ENCODE peak calls at places on chromosomes 16 and 17, in four cellular contexts. R is endothelial cell of umbilical vein, W is HepG2, T is A549. C is an unnamed sample.

GRCh38 chr17:27506348-27507218 is 50.3 kb downstream of the KSR1 start:
- DNase-seq in R (no peak), T (no peak), W (no peak), C (peak)

GRCh38 chr16:23254338-23254737 is 47.8 kb upstream of the SCNN1B start:
- DNase-seq in T (no peak), W (no peak), R (no peak), C (no peak)

GRCh38 chr17:61338000-61338864 is 61.4 kb upstream of the TBX2 start:
- DNase-seq in W (peak), R (no peak), T (peak), C (no peak)

GRCh38 chr16:83615131-83615530 is 192.6 kb upstream of the HSBP1 start:
- DNase-seq in T (no peak), W (no peak), R (no peak), C (no peak)

GRCh38 chr16:1572664-1573063 is 39.2 kb downstream of the TMEM204 start:
- DNase-seq in W (no peak), T (no peak), R (no peak), C (no peak)

GRCh38 chr16:19645557-19645981 is 72.5 kb downstream of the KNOP1 start:
- DNase-seq in R (no peak), T (no peak), W (no peak), C (no peak)

GRCh38 chr17:282912-283882 is 69.4 kb downstream of the RPH3AL start:
- DNase-seq in W (no peak), R (no peak), T (no peak), C (no peak)

GRCh38 chr17:7550359-7550758 is 1.5 kb downstream of the TNFSF12 start:
- DNase-seq in R (no peak), W (no peak), T (no peak), C (no peak)

GRCh38 chr17:72632026-72632684 is 460.3 kb downstream of the SLC39A11 start:
- DNase-seq in R (no peak), T (peak), W (peak), C (no peak)

GRCh38 chr16:88376053-88376834 is 6.5 kb upstream of the ZNF469 start:
- DNase-seq in R (no peak), T (no peak), W (no peak), C (no peak)

GRCh38 chr17:83071365-83071764 is 8.0 kb upstream of the METRNL start:
- DNase-seq in T (no peak), R (no peak), W (no peak), C (no peak)

GRCh38 chr17:72504783-72505182 is 384.0 kb downstream of the SOX9 start:
- DNase-seq in W (no peak), T (no peak), R (no peak), C (no peak)

GRCh38 chr17:40316571-40317344 is 7.8 kb downstream of the RARA start:
- DNase-seq in W (peak), R (peak), T (peak), C (no peak)

GRCh38 chr16:1403036-1403435 is 11.5 kb downstream of the UNKL start:
- DNase-seq in W (no peak), R (no peak), T (no peak), C (no peak)

GRCh38 chr17:76670020-76670707 is 26.6 kb upstream of the ST6GALNAC1 start:
- DNase-seq in R (peak), T (no peak), W (no peak), C (no peak)

GRCh38 chr17:45934044-45934979 is 40.0 kb downstream of the MAPT start:
- DNase-seq in W (no peak), T (no peak), R (no peak), C (no peak)

GRCh38 chr17:59357929-59358328 is 26.5 kb downstream of the YPEL2 start:
- DNase-seq in R (no peak), W (no peak), T (no peak), C (no peak)

GRCh38 chr17:2634361-2634960 is 41.0 kb downstream of the PAFAH1B1 start:
- DNase-seq in W (no peak), T (peak), R (no peak), C (no peak)

GRCh38 chr17:15350777-15351486 is 9.5 kb upstream of the TEKT3 start:
- DNase-seq in R (no peak), W (no peak), T (no peak), C (no peak)

GRCh38 chr16:22979038-22979437 is 165.1 kb downstream of the HS3ST2 start:
- DNase-seq in R (no peak), W (no peak), T (peak), C (no peak)

GRCh38 chr16:13081825-13082224 is 180.4 kb downstream of the SHISA9 start:
- DNase-seq in T (no peak), R (no peak), W (no peak), C (no peak)

GRCh38 chr16:27404163-27404823 is 2.3 kb downstream of the IL21R start:
- DNase-seq in T (no peak), W (no peak), R (no peak), C (no peak)

GRCh38 chr16:56909484-56910113 is 22.3 kb upstream of the HERPUD1 start:
- DNase-seq in R (no peak), T (no peak), W (no peak), C (no peak)

GRCh38 chr17:41267711-41268110 is 2.5 kb downstream of the KRTAP9-6 start:
- DNase-seq in R (no peak), W (no peak), T (no peak), C (no peak)

GRCh38 chr17:42202696-42203095 is 8.4 kb upstream of the GHDC start:
- DNase-seq in W (no peak), T (no peak), R (no peak), C (no peak)

GRCh38 chr17:31058958-31059357 is 35.8 kb upstream of the NF1 start:
- DNase-seq in W (no peak), R (no peak), T (no peak), C (no peak)

GRCh38 chr17:39633570-39634183 is 3.3 kb upstream of the STARD3 start:
- DNase-seq in W (no peak), T (no peak), R (no peak), C (no peak)

GRCh38 chr16:71867934-71868333 is 16.0 kb downstream of the ZNF821 start:
- DNase-seq in R (no peak), T (no peak), W (peak), C (no peak)

GRCh38 chr17:565506-565905 is 149.1 kb downstream of the VPS53 start:
- DNase-seq in T (peak), W (peak), R (no peak), C (no peak)

GRCh38 chr16:84443166-84443802 is 61.2 kb downstream of the MEAK7 start:
- DNase-seq in W (peak), R (no peak), T (no peak), C (no peak)

GRCh38 chr16:66278604-66279262 is 87.8 kb upstream of the CDH5 start:
- DNase-seq in T (no peak), W (no peak), R (no peak), C (no peak)

GRCh38 chr16:16014329-16015224 is 65.2 kb downstream of the ABCC1 start:
- DNase-seq in T (peak), R (peak), W (peak), C (no peak)

GRCh38 chr17:35605753-35606152 is 18.6 kb downstream of the AP2B1 start:
- DNase-seq in R (no peak), T (no peak), W (no peak), C (no peak)

GRCh38 chr16:9521749-9522370 is 430.4 kb downstream of the HAPSTR1 start:
- DNase-seq in T (no peak), W (peak), R (no peak), C (no peak)

GRCh38 chr17:79189264-79189663 is 114.6 kb downstream of the ENGASE start:
- DNase-seq in R (no peak), T (no peak), W (no peak), C (no peak)

GRCh38 chr17:72121164-72122001 is 563 bp downstream of the SOX9 start:
- DNase-seq in W (no peak), R (no peak), T (peak), C (no peak)

DNA sequence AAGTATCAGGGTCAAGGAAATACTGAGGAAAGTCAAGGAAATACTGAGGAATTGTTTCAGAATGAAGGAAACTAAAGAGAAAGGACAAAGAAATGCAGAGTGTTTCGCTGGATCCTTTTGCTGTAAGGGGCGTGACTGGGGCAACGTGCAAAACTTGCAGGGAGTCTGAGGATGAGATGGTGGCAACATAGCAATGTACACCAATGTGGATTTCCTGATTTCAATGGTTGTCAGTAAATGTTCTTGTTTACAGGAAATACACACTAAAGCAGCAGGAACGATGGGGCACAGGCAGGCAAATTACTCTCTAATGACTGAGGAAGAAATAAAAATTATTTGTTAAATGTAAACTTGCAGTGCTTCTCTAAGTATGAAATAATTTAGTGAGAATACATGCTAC is 34.4 kb downstream of the ZZEF1 start:
- DNase-seq in T (no peak), W (no peak), R (no peak), C (no peak)
- TF ChIP-seq MYC in T (no peak), W (no peak), R (no peak), C (no peak)

GRCh38 chr17:64786337-64786736 is 124.2 kb upstream of the SMURF2 start:
- DNase-seq in R (no peak), T (no peak), W (no peak), C (no peak)

GRCh38 chr17:64783556-64784352 is 121.6 kb upstream of the SMURF2 start:
- DNase-seq in W (no peak), R (no peak), T (no peak), C (no peak)

GRCh38 chr17:64781810-64782555 is 119.9 kb upstream of the SMURF2 start:
- DNase-seq in R (no peak), W (no peak), T (no peak), C (no peak)

GRCh38 chr17:64785050-64785449 is 122.9 kb upstream of the SMURF2 start:
- DNase-seq in T (no peak), W (no peak), R (no peak), C (no peak)

DNA sequence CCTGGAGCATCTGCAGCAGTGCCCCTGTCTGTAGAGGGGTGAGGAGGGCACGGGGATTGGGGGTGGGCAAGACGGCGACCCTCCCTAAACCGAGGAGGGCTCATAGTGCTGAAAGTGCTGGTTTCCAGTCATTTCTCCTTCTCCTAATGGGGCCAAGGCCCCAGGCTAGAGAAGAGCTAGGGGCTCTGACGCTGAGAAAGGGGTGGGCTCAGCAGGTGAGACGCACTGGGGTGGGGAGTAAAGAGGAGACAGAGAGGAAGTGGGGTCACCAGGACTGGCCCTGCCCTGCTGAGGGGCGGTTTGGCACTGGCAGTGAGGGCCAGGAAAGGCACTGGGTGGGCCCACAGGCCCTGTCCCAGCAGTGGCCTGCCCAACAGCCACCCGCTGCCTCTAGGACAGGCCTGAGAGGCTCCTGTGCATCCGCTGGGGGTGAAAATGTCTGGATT is 122.3 kb upstream of the SMURF2 start:
- DNase-seq in R (no peak), T (no peak), W (no peak), C (no peak)
- TF ChIP-seq JUN in R (no peak), T (no peak), W (no peak), C (no peak)

GRCh38 chr16:67593701-67594100 is 31.4 kb downstream of the CTCF start:
- DNase-seq in T (no peak), R (no peak), W (no peak), C (no peak)

GRCh38 chr16:67594256-67594915 is 32.1 kb downstream of the CTCF start:
- DNase-seq in W (no peak), R (no peak), T (no peak), C (no peak)

GRCh38 chr16:67593288-67593687 is 31.0 kb downstream of the CTCF start:
- DNase-seq in T (no peak), W (no peak), R (no peak), C (no peak)

GRCh38 chr16:67598527-67598926 is 36.2 kb downstream of the CTCF start:
- DNase-seq in R (no peak), T (no peak), W (no peak), C (no peak)

DNA sequence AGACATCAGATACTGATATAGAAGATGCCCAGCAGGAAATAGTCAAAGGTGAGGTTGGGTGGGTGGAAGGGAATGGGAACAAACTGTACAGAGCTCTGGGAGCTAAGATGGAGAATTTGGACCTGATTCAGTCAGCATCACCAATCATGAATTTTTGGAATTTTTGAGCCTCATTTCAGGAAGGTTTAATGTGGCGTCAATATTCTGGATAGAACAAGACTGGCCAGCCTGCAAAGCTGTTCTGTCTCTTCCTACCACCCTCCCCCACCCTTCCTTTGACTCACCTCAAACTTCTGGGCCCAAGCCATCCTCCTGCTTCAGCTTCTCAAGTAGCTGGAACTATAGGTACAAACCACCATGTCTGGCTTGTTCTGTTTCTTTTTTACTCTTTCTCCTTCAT is 32.6 kb downstream of the CTCF start:
- DNase-seq in W (no peak), T (no peak), R (peak), C (peak)
- TF ChIP-seq MYC in W (no peak), T (no peak), R (no peak), C (no peak)

GRCh38 chr17:44911133-44912001 is 3.9 kb downstream of the GFAP start:
- DNase-seq in T (peak), R (peak), W (peak), C (peak)
- TF ChIP-seq JUN in T (no peak), R (no peak), W (no peak), C (no peak)

DNA sequence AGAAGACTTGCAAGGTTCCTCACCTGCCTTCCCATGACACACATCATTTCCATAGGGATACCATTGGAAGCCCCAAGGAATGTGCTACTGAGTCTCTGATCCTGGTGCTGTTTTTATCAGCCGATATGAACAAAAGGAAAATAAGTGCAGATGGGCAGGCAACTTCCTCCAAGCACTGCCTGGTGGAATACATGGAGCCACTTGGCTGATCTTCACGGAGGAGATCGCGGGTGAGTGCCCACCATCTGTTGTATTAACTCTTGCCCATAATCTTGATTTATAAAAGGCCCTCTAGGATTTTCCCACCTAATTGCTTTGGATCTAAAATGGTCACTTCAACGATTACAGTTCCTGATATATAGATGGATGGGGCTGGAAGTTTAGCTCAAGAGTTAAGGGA is 24.7 kb upstream of the CDRT15 start:
- DNase-seq in W (no peak), R (no peak), T (no peak), C (no peak)
- TF ChIP-seq MYC in W (no peak), R (no peak), T (no peak), C (no peak)

DNA sequence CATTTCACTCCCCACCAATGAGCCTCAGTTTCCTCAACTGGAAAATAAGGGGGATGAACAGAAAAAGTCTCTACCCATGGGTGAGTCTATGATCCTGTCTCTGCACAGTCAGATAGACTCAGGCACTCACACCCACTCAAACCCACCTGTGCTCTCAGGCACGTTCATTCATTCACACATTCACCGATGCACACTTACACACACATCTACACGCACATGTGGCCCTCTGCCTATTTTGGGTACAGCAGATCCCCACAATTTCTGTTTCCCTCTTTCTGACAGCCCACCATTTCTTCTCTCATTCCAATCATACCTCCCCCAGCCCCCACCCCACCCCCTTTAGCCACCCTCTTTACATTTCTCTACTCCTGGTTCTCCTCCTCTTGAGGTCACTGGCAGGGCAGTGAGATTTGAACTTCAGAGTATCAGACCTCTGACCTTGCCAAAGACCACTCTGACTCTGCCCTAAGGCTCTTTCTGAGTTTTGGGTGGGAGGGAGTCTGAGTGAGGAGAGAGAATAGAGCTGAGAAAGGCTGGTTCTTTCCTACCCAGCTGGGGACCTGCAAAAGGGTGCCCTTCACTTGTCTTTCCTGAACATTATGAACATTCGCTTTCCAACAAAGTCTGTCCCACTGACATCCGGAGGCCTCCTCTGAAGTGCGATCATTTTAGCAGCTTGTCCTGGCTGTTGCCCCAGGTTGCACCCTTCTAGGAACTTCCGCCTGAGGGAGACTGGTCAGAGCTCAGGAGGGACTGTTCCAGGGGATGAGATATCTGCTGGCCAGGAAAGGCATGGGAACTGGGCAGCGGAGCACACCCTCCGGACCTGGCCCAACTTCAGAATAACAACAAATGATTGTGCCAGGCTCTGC is 10.1 kb upstream of the COL1A1 start:
- DNase-seq in R (no peak), W (no peak), T (no peak), C (no peak)
- TF ChIP-seq JUN in R (no peak), W (no peak), T (no peak), C (no peak)

DNA sequence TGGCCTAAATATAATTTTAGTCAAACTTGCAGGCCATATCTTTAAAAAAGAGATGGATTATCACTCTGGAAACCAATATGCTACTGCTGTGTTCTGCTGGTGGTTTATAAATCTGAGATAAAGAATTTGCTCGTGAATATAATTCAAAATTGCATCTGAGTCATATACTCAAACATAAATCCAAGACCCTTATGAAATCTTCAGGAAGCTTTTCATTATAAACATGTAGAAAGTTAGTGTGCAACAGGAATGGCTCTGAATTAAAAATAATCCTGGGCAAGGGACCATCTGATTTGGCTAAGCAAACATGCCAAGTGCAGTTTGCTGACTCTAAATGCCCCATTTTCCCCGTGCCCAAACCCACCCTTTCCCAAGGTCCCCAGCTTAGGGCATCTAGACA is 57.3 kb downstream of the TEX2 start:
- DNase-seq in W (no peak), R (no peak), T (no peak), C (no peak)
- TF ChIP-seq MYC in W (no peak), R (no peak), T (no peak), C (no peak)

GRCh38 chr16:105521-105920 is 27.5 kb downstream of the MPG start:
- DNase-seq in W (no peak), T (no peak), R (no peak), C (no peak)
- TF ChIP-seq JUN in W (no peak), T (no peak), R (no peak), C (no peak)